ENCODE peak calls at places on chromosome 19, in six cellular contexts. Z is heart right ventricle, Y is GM23338, R is RWPE2, N is colonic mucosa, E is neural progenitor cell. Q is an unnamed sample.

GRCh38 chr19:17681505-17682125 is 6.5 kb downstream of the UNC13A start:
- DNase-seq in Z (peak; percentile 51), Y (peak; percentile 85), R (no peak), N (peak; percentile 25), E (peak; percentile 86), Q (peak; percentile 77)

GRCh38 chr19:42269518-42270345 is 680 bp downstream of the CIC start:
- DNase-seq in Z (no peak), Y (no peak), R (peak; percentile 57), N (peak; percentile 52), E (no peak), Q (no peak)

GRCh38 chr19:28296506-28296905 is 916.4 kb downstream of the UQCRFS1 start:
- DNase-seq in Z (no peak), Y (no peak), R (no peak), N (no peak), E (no peak), Q (peak; percentile 64)

GRCh38 chr19:43762814-43763213 is 8.1 kb upstream of the SMG9 start:
- DNase-seq in Z (no peak), Y (no peak), R (no peak), N (no peak), E (no peak), Q (no peak)

GRCh38 chr19:20279516-20279915 is 112.5 kb downstream of the ZNF486 start:
- DNase-seq in Z (no peak), Y (no peak), R (no peak), N (no peak), E (no peak), Q (no peak)

GRCh38 chr19:11265785-11266236 is 3.5 kb upstream of the DOCK6 start:
- DNase-seq in Z (no peak), Y (no peak), R (peak; percentile 92), N (peak; percentile 97), E (no peak), Q (no peak)

GRCh38 chr19:48625891-48626327 is 6.6 kb downstream of the SPHK2 start:
- DNase-seq in Z (no peak), Y (no peak), R (no peak), N (peak; percentile 34), E (no peak), Q (no peak)

GRCh38 chr19:35932291-35932936 is 3.8 kb upstream of the LRFN3 start:
- DNase-seq in Z (no peak), Y (peak; percentile 68), R (no peak), N (no peak), E (no peak), Q (no peak)

GRCh38 chr19:48659768-48660167 is 13.0 kb downstream of the NTN5 start:
- DNase-seq in Z (no peak), Y (no peak), R (no peak), N (no peak), E (no peak), Q (no peak)

GRCh38 chr19:48445256-48445605 is 552 bp upstream of the GRWD1 start:
- DNase-seq in Z (peak; percentile 47), Y (peak; percentile 84), R (no peak), N (no peak), E (peak; percentile 83), Q (peak; percentile 89)

GRCh38 chr19:8028951-8029491 is 23.5 kb upstream of the CCL25 start:
- DNase-seq in Z (no peak), Y (peak; percentile 69), R (no peak), N (no peak), E (peak; percentile 98), Q (no peak)

GRCh38 chr19:4066682-4067395 is at the start of gene ZBTB7A:
- DNase-seq in Z (peak; percentile 91), Y (peak; percentile 74), R (peak; percentile 77), N (peak; percentile 88), E (peak; percentile 75), Q (peak; percentile 82)

GRCh38 chr19:6712231-6712630 is 8.2 kb downstream of the C3 start:
- DNase-seq in Z (no peak), Y (no peak), R (no peak), N (no peak), E (no peak), Q (no peak)

GRCh38 chr19:19775891-19776205 is 42.9 kb upstream of the ZNF14 start:
- DNase-seq in Z (no peak), Y (no peak), R (no peak), N (no peak), E (no peak), Q (no peak)

GRCh38 chr19:35882074-35882832 is 13.9 kb downstream of the APLP1 start:
- DNase-seq in Z (peak; percentile 67), Y (peak; percentile 68), R (no peak), N (peak; percentile 62), E (peak; percentile 42), Q (peak; percentile 82)

DNA sequence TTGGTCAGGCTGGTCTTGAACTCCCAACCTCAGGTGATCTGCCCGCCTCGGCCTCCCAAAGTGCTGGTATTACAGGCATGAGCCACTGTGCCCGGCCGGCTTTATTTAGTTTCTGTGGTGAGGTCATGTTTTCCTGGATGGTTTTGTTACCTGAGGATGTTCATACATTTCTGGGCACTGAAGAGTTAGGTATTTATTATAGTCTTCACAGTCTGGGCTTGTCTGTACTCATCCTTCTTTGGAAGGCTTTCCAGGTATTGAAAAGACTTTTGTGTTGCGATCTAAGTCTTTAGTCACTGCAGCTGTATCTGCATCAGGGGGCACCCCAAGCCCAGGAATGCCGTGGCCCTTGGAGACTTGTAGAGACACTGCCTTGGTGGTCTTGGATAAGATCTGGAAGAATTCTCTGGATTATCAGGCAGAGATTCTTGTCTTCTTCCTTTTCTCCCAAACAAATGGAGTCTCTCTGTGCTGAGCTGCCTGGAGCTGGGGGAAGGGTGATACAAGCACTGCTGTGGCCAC is 12.8 kb downstream of the BLOC1S3 start:
- DNase-seq in Z (no peak), Y (no peak), R (no peak), N (no peak), E (peak; percentile 40), Q (no peak)
- H3K27ac ChIP-seq in Z (no peak overlapping the region), Y (no peak overlapping the region), R (peak overlapping the region; percentile 28), N (no peak overlapping the region), E (no peak overlapping the region), Q (no peak overlapping the region)

GRCh38 chr19:2056810-2057192 is 5.8 kb upstream of the MKNK2 start:
- DNase-seq in Z (no peak), Y (no peak), R (no peak), N (peak; percentile 42), E (no peak), Q (no peak)

GRCh38 chr19:2051771-2052704 is 994 bp upstream of the MKNK2 start:
- DNase-seq in Z (peak; percentile 76), Y (no peak), R (no peak), N (peak; percentile 78), E (no peak), Q (no peak)

GRCh38 chr19:2053601-2054389 is 2.8 kb upstream of the MKNK2 start:
- DNase-seq in Z (peak; percentile 76), Y (no peak), R (peak; percentile 52), N (peak; percentile 68), E (no peak), Q (no peak)

GRCh38 chr19:2055871-2056809 is 5.1 kb upstream of the MKNK2 start:
- DNase-seq in Z (peak; percentile 78), Y (peak; percentile 50), R (no peak), N (peak; percentile 73), E (no peak), Q (peak; percentile 71)

DNA sequence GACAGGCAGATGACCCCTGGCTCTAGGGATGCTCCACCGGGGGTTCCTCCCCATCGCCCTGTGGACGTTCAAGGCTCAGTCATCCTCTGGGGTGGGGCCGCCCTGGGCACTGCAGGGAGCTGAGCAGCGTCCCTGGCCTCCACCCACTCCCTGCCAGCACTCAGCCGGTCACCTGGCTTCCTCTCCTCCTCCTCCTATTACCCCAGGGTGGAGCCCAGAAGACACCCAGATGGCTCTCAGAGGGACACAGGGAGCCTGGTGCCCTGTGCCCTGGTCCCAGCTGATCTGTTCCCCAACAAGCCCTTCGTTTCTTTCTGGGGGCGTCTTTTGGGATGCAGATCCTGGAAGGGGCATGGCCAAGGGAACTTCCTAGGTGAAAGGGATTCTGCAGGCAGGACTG is 3.7 kb upstream of the MKNK2 start:
- DNase-seq in Z (no peak), Y (no peak), R (no peak), N (peak; percentile 84), E (no peak), Q (no peak)
- H3K4me1 ChIP-seq in Z (peaks cover 64% of the 10 kb centered on the region), Y (no peaks in the 10 kb centered on the region), R (peaks cover 40% of the 10 kb centered on the region), N (peaks cover 19% of the 10 kb centered on the region), E (peaks cover 17% of the 10 kb centered on the region), Q (peaks cover 22% of the 10 kb centered on the region)

GRCh38 chr19:55372316-55373081 is 2.2 kb upstream of the IL11 start:
- DNase-seq in Z (no peak), Y (no peak), R (peak; percentile 71), N (no peak), E (no peak), Q (no peak)

GRCh38 chr19:55376381-55376933 is at the start of gene TMEM190:
- DNase-seq in Z (no peak), Y (peak; percentile 66), R (peak; percentile 67), N (no peak), E (peak; percentile 46), Q (no peak)

GRCh38 chr19:55370305-55370988 is at the start of gene IL11:
- DNase-seq in Z (no peak), Y (no peak), R (peak; percentile 69), N (no peak), E (peak; percentile 44), Q (no peak)

GRCh38 chr19:55373993-55374757 is 2.5 kb upstream of the TMEM190 start:
- DNase-seq in Z (no peak), Y (no peak), R (peak; percentile 53), N (no peak), E (peak; percentile 60), Q (no peak)

DNA sequence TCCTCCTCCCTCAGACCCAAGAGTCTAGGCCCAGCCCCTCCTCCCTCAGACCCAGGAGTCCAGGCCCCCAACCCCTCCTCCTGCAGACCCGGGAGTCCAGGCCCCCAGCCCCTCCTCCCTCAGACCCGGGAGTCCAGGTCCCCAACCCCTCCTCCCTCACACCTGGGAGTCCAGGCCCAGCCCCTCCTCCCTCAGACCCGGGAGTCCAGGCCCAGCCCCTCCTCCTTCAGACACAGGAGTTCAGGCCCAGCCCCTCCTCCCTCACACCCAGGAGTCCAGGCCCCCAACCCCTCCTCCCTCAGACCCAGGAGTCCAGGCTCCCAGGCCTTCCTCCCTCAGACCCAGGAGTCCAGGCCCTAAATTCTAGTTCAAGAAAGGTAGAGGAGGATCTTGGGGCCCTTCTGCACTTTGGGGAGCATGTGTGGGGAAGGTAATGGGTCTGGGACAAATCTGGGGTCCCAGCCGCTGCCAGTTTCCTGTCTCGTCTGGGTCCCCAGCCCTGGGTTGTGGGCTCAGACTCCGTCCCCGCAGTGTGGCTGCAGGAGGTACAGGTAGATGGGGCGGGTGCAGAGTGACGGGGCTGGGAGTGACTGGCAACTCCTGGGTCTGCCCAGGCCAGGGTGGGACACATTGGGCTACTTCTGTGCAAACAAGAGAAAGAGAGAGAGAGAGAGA is 3.2 kb upstream of the TMEM190 start:
- DNase-seq in Z (no peak), Y (no peak), R (peak; percentile 60), N (no peak), E (no peak), Q (no peak)
- H3K27ac ChIP-seq in Z (no peak overlapping the region), Y (no peak overlapping the region), R (peak overlapping the region; percentile 13), N (no peak overlapping the region), E (no peak overlapping the region), Q (no peak overlapping the region)

DNA sequence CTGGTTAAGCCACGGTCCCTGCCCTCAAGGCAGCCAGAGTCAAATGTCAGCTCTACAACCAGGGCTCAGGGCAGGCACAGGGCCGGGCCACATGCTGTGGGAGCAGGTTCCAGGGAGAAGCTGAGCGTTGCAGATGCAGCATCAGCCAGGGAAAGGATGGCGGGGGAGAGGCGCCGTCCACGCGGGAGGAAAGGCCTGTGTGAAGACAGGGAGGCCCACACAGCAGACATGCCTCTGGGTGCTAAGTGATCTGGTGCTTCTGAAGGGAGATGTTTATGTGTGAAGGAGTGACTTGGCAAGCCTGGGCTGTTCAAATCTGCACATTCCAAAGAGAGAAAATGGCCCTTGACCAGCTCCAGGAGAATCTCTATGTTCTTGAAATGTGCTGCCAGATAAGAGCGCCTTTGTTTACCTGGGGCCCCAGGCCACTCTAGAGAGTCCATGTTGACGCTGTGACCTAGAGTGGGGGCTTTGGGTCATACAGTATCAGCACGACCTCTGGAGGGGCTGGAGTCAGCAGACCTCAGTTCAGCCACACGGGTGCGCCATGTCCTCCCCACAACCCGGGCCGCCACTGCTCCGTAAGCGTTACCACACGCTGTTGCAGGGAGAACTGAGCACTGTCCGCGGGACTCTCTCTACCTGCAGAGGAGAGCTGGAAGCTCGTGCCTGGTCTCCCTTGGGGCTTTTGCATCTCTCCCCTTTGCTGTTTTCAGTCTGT is 15.9 kb upstream of the ATF5 start:
- DNase-seq in Z (no peak), Y (peak; percentile 77), R (no peak), N (no peak), E (no peak), Q (no peak)
- H3K4me1 ChIP-seq in Z (no peaks in the 10 kb centered on the region), Y (no peaks in the 10 kb centered on the region), R (no peaks in the 10 kb centered on the region), N (no peaks in the 10 kb centered on the region), E (no peaks in the 10 kb centered on the region), Q (no peaks in the 10 kb centered on the region)